ENCODE peak calls at places on chromosome 10, in nine cellular contexts. One of them, this sample, is unnamed.

GRCh38 chr10:43199684-43200537 is 61.7 kb downstream of the CSGALNACT2 start:
- DNase-seq in EL: no peak
- DNase-seq in Calu3: no peak
- DNase-seq in H54: no peak
- DNase-seq in Panc1: no peak
- DNase-seq in GM23248: no peak
- DNase-seq in GM04503: no peak
- DNase-seq in activated CD4-positive, alpha-beta T cell treated with anti-CD3 and anti-CD28 coated beads for 1 hour: no peak
- DNase-seq in nucleus accumbens: no peak
- DNase-seq in this sample: no peak

GRCh38 chr10:5488272-5489161 is 10.9 kb downstream of the CALML5 start:
- DNase-seq in Calu3: peak; percentile 21
- DNase-seq in EL: no peak
- DNase-seq in GM04503: no peak
- DNase-seq in activated CD4-positive, alpha-beta T cell treated with anti-CD3 and anti-CD28 coated beads for 1 hour: no peak
- DNase-seq in Panc1: no peak
- DNase-seq in GM23248: no peak
- DNase-seq in nucleus accumbens: no peak
- DNase-seq in H54: no peak
- DNase-seq in this sample: no peak

GRCh38 chr10:98534046-98534445 is 87.3 kb upstream of the HPS1 start:
- DNase-seq in nucleus accumbens: no peak
- DNase-seq in H54: no peak
- DNase-seq in GM23248: peak; percentile 60
- DNase-seq in activated CD4-positive, alpha-beta T cell treated with anti-CD3 and anti-CD28 coated beads for 1 hour: no peak
- DNase-seq in EL: peak; percentile 33
- DNase-seq in GM04503: no peak
- DNase-seq in Panc1: no peak
- DNase-seq in Calu3: no peak
- DNase-seq in this sample: no peak

GRCh38 chr10:67669978-67670377 is 26.0 kb downstream of the CTNNA3 start:
- DNase-seq in activated CD4-positive, alpha-beta T cell treated with anti-CD3 and anti-CD28 coated beads for 1 hour: no peak
- DNase-seq in GM04503: no peak
- DNase-seq in nucleus accumbens: no peak
- DNase-seq in Panc1: no peak
- DNase-seq in EL: no peak
- DNase-seq in GM23248: no peak
- DNase-seq in H54: no peak
- DNase-seq in Calu3: no peak
- DNase-seq in this sample: no peak

GRCh38 chr10:98096731-98097130 is 37.7 kb upstream of the R3HCC1L start:
- DNase-seq in H54: no peak
- DNase-seq in Panc1: no peak
- DNase-seq in GM23248: no peak
- DNase-seq in GM04503: no peak
- DNase-seq in Calu3: no peak
- DNase-seq in EL: no peak
- DNase-seq in activated CD4-positive, alpha-beta T cell treated with anti-CD3 and anti-CD28 coated beads for 1 hour: no peak
- DNase-seq in nucleus accumbens: no peak
- DNase-seq in this sample: no peak

GRCh38 chr10:88194041-88194887 is 330.8 kb downstream of the PTEN start:
- DNase-seq in nucleus accumbens: no peak
- DNase-seq in H54: peak; percentile 40
- DNase-seq in EL: peak; percentile 28
- DNase-seq in activated CD4-positive, alpha-beta T cell treated with anti-CD3 and anti-CD28 coated beads for 1 hour: peak; percentile 10
- DNase-seq in Calu3: no peak
- DNase-seq in GM04503: no peak
- DNase-seq in Panc1: no peak
- DNase-seq in GM23248: peak; percentile 66
- DNase-seq in this sample: no peak

GRCh38 chr10:35890061-35890969 is 248.2 kb upstream of the FZD8 start:
- DNase-seq in GM04503: no peak
- DNase-seq in nucleus accumbens: no peak
- DNase-seq in Calu3: no peak
- DNase-seq in Panc1: no peak
- DNase-seq in GM23248: no peak
- DNase-seq in activated CD4-positive, alpha-beta T cell treated with anti-CD3 and anti-CD28 coated beads for 1 hour: no peak
- DNase-seq in H54: no peak
- DNase-seq in EL: no peak
- DNase-seq in this sample: no peak

GRCh38 chr10:30431435-30431911 is 2.5 kb upstream of the MAP3K8 start:
- DNase-seq in activated CD4-positive, alpha-beta T cell treated with anti-CD3 and anti-CD28 coated beads for 1 hour: no peak
- DNase-seq in GM04503: no peak
- DNase-seq in Panc1: no peak
- DNase-seq in Calu3: peak; percentile 51
- DNase-seq in EL: no peak
- DNase-seq in GM23248: peak; percentile 66
- DNase-seq in H54: no peak
- DNase-seq in nucleus accumbens: no peak
- DNase-seq in this sample: no peak

GRCh38 chr10:48627984-48628609 is 23.2 kb upstream of the ARHGAP22 start:
- DNase-seq in nucleus accumbens: no peak
- DNase-seq in Calu3: no peak
- DNase-seq in EL: peak; percentile 13
- DNase-seq in GM23248: no peak
- DNase-seq in Panc1: no peak
- DNase-seq in H54: no peak
- DNase-seq in GM04503: no peak
- DNase-seq in activated CD4-positive, alpha-beta T cell treated with anti-CD3 and anti-CD28 coated beads for 1 hour: no peak
- DNase-seq in this sample: no peak

GRCh38 chr10:113047963-113048781 is 98.1 kb downstream of the TCF7L2 start:
- DNase-seq in Panc1: no peak
- DNase-seq in nucleus accumbens: no peak
- DNase-seq in H54: no peak
- DNase-seq in activated CD4-positive, alpha-beta T cell treated with anti-CD3 and anti-CD28 coated beads for 1 hour: no peak
- DNase-seq in EL: no peak
- DNase-seq in GM04503: no peak
- DNase-seq in Calu3: no peak
- DNase-seq in GM23248: no peak
- DNase-seq in this sample: no peak